ENCODE peak calls at places on chromosomes 16 and 17, in eight cellular contexts. N, W, Y, D, Z, R, L and T are unnamed samples.

GRCh38 chr16:28193530-28194423 is 18.0 kb downstream of the XPO6 start:
- DNase-seq in N (no peak), W (no peak), Y (peak; percentile 59), D (no peak), Z (no peak), R (no peak), L (no peak), T (no peak)

GRCh38 chr16:53090271-53090590 is 35.4 kb downstream of the CHD9 start:
- DNase-seq in N (no peak), W (no peak), Y (no peak), D (no peak), Z (no peak), R (no peak), L (no peak), T (no peak)

GRCh38 chr16:69930117-69930776 is 20.9 kb upstream of the CLEC18A start:
- DNase-seq in N (no peak), W (peak; percentile 89), Y (peak; percentile 59), D (peak; percentile 40), Z (peak; percentile 85), R (peak; percentile 21), L (peak; percentile 90), T (no peak)

GRCh38 chr16:1548234-1548633 is 14.8 kb downstream of the TMEM204 start:
- DNase-seq in N (no peak), W (no peak), Y (no peak), D (no peak), Z (no peak), R (no peak), L (no peak), T (no peak)

GRCh38 chr16:57318240-57318970 is 33.9 kb upstream of the PLLP start:
- DNase-seq in N (no peak), W (peak; percentile 13), Y (no peak), D (no peak), Z (no peak), R (no peak), L (peak; percentile 67), T (no peak)

GRCh38 chr17:10649031-10649430 is 8.1 kb downstream of the MYH3 start:
- DNase-seq in N (no peak), W (no peak), Y (no peak), D (no peak), Z (no peak), R (no peak), L (no peak), T (no peak)

GRCh38 chr17:75146597-75146996 is 7.7 kb downstream of the JPT1 start:
- DNase-seq in N (no peak), W (no peak), Y (no peak), D (no peak), Z (no peak), R (no peak), L (no peak), T (no peak)

GRCh38 chr17:76265624-76266243 is 586 bp downstream of the UBALD2 start:
- DNase-seq in N (no peak), W (peak; percentile 64), Y (peak; percentile 53), D (no peak), Z (peak; percentile 84), R (no peak), L (peak; percentile 73), T (no peak)

DNA sequence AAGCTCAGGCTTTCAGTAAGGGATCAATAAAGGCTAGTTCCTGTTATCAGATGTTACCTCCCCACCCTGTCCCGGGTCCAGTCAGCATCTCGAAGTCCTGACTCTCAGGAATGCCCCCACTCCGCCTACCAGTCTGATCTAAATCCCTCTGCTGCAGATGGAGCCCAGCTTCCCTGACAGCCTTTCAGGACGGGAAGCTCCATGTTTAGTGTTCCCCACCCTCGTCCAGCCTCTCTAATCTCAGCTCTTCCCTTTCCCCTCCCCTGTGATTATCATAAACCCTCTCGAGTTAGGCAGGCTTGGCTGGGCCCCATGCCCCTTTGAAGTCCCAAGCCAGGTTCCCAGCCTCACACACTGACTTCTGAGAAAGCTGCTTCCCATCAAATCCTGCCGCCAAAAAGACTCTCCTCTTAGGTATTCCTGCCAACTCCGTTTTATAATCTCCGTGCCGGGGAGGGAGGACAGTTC is 16.6 kb upstream of the ETV4 start:
- DNase-seq in N (no peak), W (no peak), Y (no peak), D (no peak), Z (no peak), R (no peak), L (peak; percentile 58), T (no peak)
- TF ChIP-seq REST in N (no peak), W (no peak), Y (no peak), D (no peak), Z (no peak), R (no peak), L (no peak), T (no peak)

DNA sequence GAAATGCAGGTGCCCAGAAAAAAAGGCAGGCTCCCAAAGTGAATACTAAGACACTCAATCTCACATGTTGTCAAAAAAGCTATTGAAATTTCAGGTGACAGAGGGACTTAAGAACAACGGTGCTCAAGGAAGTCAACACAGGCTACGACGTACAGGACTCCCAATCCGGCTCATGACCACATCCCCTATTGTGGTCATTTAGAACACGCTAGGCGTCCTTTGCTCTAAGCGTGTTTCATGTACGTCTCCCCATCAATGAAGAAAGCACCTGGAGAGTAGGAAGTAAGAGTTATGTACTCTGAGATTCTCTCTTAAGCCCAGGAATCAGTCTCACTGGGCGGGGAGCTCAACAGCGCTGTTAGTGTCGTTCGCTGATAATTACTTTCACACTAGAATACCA is 94.1 kb downstream of the MRM3 start:
- DNase-seq in N (no peak), W (no peak), Y (no peak), D (no peak), Z (no peak), R (no peak), L (peak; percentile 52), T (no peak)
- TF ChIP-seq REST in N (no peak), W (no peak), Y (no peak), D (no peak), Z (no peak), R (no peak), L (no peak), T (no peak)

GRCh38 chr16:86531641-86532525 is 21.6 kb downstream of the FOXF1 start:
- DNase-seq in N (no peak), W (no peak), Y (no peak), D (no peak), Z (no peak), R (no peak), L (no peak), T (no peak)
- TF ChIP-seq REST in N (no peak), W (no peak), Y (no peak), D (no peak), Z (no peak), R (no peak), L (no peak), T (no peak)

GRCh38 chr16:67928561-67929364 is 2.9 kb downstream of the CTRL start:
- DNase-seq in N (peak; percentile 41), W (peak; percentile 79), Y (peak; percentile 66), D (peak; percentile 24), Z (peak; percentile 90), R (peak; percentile 43), L (peak; percentile 89), T (no peak)
- TF ChIP-seq REST in N (no peak), W (no peak), Y (no peak), D (no peak), Z (no peak), R (no peak), L (no peak), T (no peak)